ENCODE peak calls at places on chromosomes 16 and 17, in five cellular contexts. E, A, Q, O and S are unnamed samples.

GRCh38 chr17:35896011-35896587 is 15.9 kb upstream of the CCL5 start:
- DNase-seq in E (no peak), A (no peak), Q (peak), O (no peak), S (no peak)

GRCh38 chr16:84013787-84014569 is 28.6 kb downstream of the SLC38A8 start:
- DNase-seq in E (peak), A (no peak), Q (peak), O (peak), S (peak)

GRCh38 chr17:35788504-35788998 is 6.9 kb downstream of the MMP28 start:
- DNase-seq in E (no peak), A (peak), Q (no peak), O (peak), S (no peak)

GRCh38 chr16:8847623-8848022 is 21.2 kb downstream of the CARHSP1 start:
- DNase-seq in E (no peak), A (no peak), Q (peak), O (no peak), S (no peak)

GRCh38 chr16:75309899-75310430 is 58.5 kb upstream of the BCAR1 start:
- DNase-seq in E (no peak), A (no peak), Q (no peak), O (no peak), S (no peak)

GRCh38 chr16:13866073-13866472 is 53.9 kb upstream of the ERCC4 start:
- DNase-seq in E (peak), A (peak), Q (peak), O (peak), S (peak)

GRCh38 chr17:29583324-29584248 is 5.9 kb downstream of the GIT1 start:
- DNase-seq in E (no peak), A (peak), Q (no peak), O (no peak), S (no peak)

GRCh38 chr16:53714080-53715050 is 10.4 kb downstream of the FTO start:
- DNase-seq in E (no peak), A (peak), Q (no peak), O (no peak), S (no peak)

GRCh38 chr17:18955009-18955408 is 3.0 kb downstream of the SLC5A10 start:
- DNase-seq in E (no peak), A (no peak), Q (no peak), O (no peak), S (no peak)

GRCh38 chr17:66301418-66301863 is 972 bp upstream of the PRKCA start:
- DNase-seq in E (no peak), A (no peak), Q (peak), O (no peak), S (no peak)

GRCh38 chr16:50282955-50283631 is 16.7 kb downstream of the ADCY7 start:
- DNase-seq in E (no peak), A (no peak), Q (no peak), O (no peak), S (no peak)

GRCh38 chr16:10080031-10080772 is 102.0 kb downstream of the GRIN2A start:
- DNase-seq in E (no peak), A (no peak), Q (no peak), O (peak), S (no peak)

GRCh38 chr16:55489956-55490265 is 10.9 kb downstream of the MMP2 start:
- DNase-seq in E (no peak), A (no peak), Q (no peak), O (no peak), S (no peak)

GRCh38 chr16:1432388-1433262 is 1.7 kb downstream of the PERCC1 start:
- DNase-seq in E (no peak), A (no peak), Q (no peak), O (no peak), S (no peak)

GRCh38 chr16:4327782-4328579 is 12.1 kb downstream of the GLIS2 start:
- DNase-seq in E (peak), A (peak), Q (peak), O (peak), S (peak)

GRCh38 chr17:48541574-48542113 is 3.3 kb downstream of the HOXB2 start:
- DNase-seq in E (no peak), A (peak), Q (no peak), O (no peak), S (peak)

GRCh38 chr16:7246578-7246977 is 86.1 kb upstream of the RBFOX1 start:
- DNase-seq in E (no peak), A (no peak), Q (no peak), O (no peak), S (peak)

GRCh38 chr17:1074886-1075665 is 78.1 kb downstream of the TIMM22 start:
- DNase-seq in E (no peak), A (no peak), Q (no peak), O (no peak), S (no peak)

GRCh38 chr16:69937465-69937951 is 13.6 kb upstream of the CLEC18A start:
- DNase-seq in E (no peak), A (no peak), Q (no peak), O (peak), S (no peak)
- TF ChIP-seq CTCF in E (no peak), A (no peak), Q (no peak), O (peak), S (peak)

DNA sequence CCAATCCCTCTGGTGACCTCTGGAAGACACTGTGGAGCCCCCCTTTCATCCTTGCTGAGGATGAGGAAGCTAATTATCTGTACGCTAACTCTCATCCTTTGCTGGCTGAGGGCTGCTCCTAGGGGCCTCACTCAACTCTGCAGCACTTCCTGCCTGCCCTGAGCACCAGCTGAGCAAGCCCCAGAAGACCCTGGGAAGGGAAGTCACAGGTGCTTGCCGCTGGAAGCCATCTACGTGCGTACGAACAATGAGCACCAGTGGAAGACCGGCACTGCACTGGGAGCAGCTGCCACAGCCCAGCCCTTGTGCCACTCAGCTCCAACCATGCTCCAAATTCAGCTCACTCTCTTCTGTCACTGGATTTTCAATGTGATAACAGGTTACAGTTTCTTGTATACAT is 145.7 kb upstream of the CDH5 start:
- DNase-seq in E (no peak), A (no peak), Q (no peak), O (no peak), S (no peak)
- TF ChIP-seq CTCF in E (no peak), A (no peak), Q (no peak), O (no peak), S (no peak)

GRCh38 chr16:22099256-22099975 is 7.1 kb downstream of the VWA3A start:
- DNase-seq in E (no peak), A (no peak), Q (no peak), O (no peak), S (no peak)
- TF ChIP-seq CTCF in E (no peak), A (no peak), Q (no peak), O (peak), S (no peak)

DNA sequence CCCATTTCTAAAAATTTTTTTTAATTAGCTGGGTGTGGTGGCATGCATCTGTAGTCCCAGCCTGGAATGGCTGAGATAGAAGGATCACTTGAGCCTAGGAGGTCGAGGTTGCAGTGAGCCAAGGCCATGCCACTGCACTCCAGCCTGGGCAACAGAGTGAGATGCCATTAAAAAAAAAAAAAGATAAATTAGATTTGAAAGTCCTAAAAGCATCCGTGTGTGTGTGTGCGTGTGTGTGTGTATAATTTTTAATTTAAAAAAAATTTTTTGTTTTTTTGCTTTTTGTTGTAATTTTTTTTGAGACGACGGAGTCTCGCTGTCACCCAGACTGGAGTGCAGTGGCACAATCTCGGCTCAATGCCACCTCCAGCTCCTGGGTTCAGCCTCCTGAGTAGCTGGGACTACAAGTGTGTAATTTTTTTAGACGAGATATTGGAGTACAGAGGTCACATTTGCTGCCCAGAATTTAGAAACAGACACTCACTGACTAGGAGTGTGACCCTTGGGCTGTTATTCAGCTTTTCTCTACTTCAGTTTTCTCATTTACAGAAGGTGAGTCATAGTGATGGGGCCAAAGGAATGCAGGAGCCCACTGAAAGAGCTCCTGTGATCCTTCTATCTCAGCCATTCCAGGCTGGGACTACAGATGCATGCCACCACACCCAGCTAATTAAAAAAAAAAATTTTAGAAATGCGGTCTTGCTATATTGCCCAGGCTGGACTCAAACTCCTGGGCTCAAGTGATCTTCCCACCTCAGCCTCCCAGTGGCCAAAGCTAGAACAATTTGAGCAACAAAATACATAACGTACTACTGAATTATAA is 25.5 kb upstream of the TBX4 start:
- DNase-seq in E (no peak), A (no peak), Q (no peak), O (peak), S (no peak)
- TF ChIP-seq CTCF in E (no peak), A (no peak), Q (no peak), O (peak), S (no peak)

DNA sequence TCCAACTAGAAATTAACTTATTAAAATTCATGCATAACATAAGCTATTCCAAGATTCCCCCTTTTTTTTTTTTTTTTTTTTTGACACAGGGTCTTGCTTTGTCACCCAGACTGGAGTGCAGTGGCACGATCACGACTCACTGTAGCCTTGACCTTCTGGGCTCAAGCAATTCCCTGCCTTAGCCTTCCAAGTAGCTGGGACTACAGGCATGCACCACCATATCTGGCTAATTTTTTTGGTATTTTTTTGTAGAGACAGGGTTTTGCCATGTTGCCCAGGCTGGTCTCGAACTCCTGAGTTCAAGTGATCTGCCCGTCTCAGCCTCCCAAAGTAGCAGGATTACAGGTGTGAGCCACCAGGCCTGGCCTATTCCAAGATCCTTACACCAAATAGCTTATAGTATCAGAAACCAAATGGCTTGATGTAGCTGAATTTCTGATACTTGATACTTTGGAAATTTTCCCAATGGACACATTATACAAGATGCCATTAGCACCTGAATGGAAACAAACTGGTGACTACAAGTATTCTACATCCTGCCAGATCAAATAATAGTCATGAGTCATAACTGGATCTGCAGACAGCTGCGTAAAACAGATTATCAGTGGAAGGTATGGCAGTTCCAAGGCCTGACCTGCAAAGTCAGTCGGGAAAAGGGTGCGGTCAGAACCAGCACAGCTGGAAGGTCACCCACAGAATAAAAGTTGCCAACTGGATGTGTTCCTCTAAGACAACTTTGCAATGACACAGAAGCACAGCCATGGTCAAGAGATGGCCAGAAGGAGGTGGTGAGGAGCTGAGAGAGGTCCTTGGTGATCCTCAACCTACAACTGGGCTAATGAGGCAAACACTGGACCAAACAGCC is 14.5 kb downstream of the TUBG1 start:
- DNase-seq in E (no peak), A (peak), Q (no peak), O (no peak), S (no peak)
- TF ChIP-seq CTCF in E (no peak), A (no peak), Q (no peak), O (no peak), S (no peak)

GRCh38 chr17:60647705-60648104 is 29.9 kb upstream of the BCAS3 start:
- DNase-seq in E (no peak), A (no peak), Q (no peak), O (no peak), S (no peak)
- TF ChIP-seq CTCF in E (no peak), A (no peak), Q (no peak), O (no peak), S (no peak)

DNA sequence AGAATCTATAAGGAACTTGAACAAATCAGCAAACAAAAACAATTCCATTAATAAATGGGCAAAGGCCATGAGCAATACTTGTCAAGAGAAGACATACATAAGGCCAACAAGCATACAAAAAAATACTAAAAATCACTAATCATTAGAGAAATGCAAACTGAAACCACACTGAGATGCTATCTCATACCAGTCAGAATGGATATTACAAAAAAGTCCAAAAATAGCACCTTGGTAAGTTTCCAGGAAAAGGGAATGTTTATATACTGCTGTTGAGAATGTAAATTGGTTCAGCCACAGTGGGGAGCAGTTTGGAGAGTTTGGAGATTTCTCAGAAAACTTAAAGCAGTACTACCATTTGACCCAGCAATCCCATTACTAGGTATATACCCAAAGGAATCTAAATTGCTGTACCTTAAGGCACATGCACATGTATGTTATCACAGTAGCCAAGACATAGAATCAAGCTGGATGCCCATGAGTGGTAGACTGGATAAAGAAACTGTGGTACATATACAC is 467.7 kb downstream of the CDH11 start:
- DNase-seq in E (no peak), A (no peak), Q (no peak), O (peak), S (no peak)
- TF ChIP-seq CTCF in E (no peak), A (no peak), Q (no peak), O (no peak), S (no peak)

GRCh38 chr17:45852535-45853297 is 8.0 kb downstream of the SPPL2C start:
- DNase-seq in E (peak), A (peak), Q (peak), O (peak), S (peak)
- TF ChIP-seq CTCF in E (peak), A (no peak), Q (peak), O (peak), S (peak)

DNA sequence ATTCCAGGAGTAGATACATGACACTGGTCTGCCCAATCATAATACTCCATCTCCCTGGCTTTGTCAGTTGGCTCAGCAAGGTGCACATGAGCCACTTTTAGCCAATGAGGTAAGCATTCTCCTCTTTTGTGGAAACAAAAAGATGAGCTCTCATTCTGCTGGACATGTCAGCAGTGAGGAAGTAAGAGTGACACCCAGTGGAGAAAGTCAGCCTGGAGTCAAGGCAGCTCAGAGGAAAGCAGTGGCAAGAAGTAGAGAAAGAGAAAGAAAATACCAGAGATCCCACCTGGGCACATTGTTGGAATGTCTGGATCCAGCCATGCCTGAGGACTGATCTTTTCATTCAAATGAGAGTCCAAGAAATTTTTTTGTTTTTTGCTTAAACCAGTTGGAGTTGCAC is 496.9 kb upstream of the C16orf82 start:
- DNase-seq in E (no peak), A (no peak), Q (peak), O (no peak), S (peak)
- TF ChIP-seq CTCF in E (no peak), A (no peak), Q (peak), O (peak), S (peak)

GRCh38 chr16:78478267-78478821 is 378.9 kb downstream of the WWOX start:
- DNase-seq in E (no peak), A (no peak), Q (no peak), O (no peak), S (no peak)
- TF ChIP-seq CTCF in E (no peak), A (no peak), Q (no peak), O (peak), S (peak)